ENCODE peak calls at places on chromosomes 2 and 18, in four cellular contexts. E is PC-3, A is testis, G is right atrium auricular region. U is an unnamed sample.
A peak's percentile ranks its signal among the peaks of the same experiment; 100 is the strongest.

GRCh38 chr18:63366270-63366990 is 576 bp downstream of the KDSR start:
- DNase-seq in E (peak; percentile 83), A (peak; percentile 37), G (peak; percentile 70), U (peak; percentile 74)

GRCh38 chr2:35871672-35872071 is 483.9 kb upstream of the CRIM1 start:
- DNase-seq in E (peak; percentile 61), A (no peak), G (no peak), U (no peak)

GRCh38 chr2:30225131-30225762 is 6.1 kb upstream of the LBH start:
- DNase-seq in A (peak; percentile 58), E (no peak), G (no peak), U (no peak)

GRCh38 chr18:36392163-36392887 is 94.8 kb downstream of the FHOD3 start:
- DNase-seq in G (no peak), A (no peak), E (no peak), U (no peak)

GRCh38 chr2:3287896-3288295 is 89.7 kb downstream of the EIPR1 start:
- DNase-seq in G (no peak), A (no peak), E (no peak), U (no peak)

GRCh38 chr2:191321861-191322662 is 76.9 kb downstream of the MYO1B start:
- DNase-seq in E (peak; percentile 13), A (no peak), G (no peak), U (no peak)

GRCh38 chr2:40384714-40385113 is 67.2 kb downstream of the SLC8A1 start:
- DNase-seq in E (peak; percentile 76), A (no peak), G (no peak), U (no peak)

GRCh38 chr2:78707776-78708386 is 317.6 kb upstream of the REG3G start:
- DNase-seq in G (no peak), A (no peak), E (no peak), U (no peak)

GRCh38 chr2:26469092-26469710 is 8.7 kb downstream of the OTOF start:
- DNase-seq in G (no peak), A (peak; percentile 88), E (peak; percentile 91), U (no peak)

GRCh38 chr2:117801826-117802225 is 12.7 kb upstream of the DDX18 start:
- DNase-seq in A (no peak), E (peak; percentile 32), G (no peak), U (no peak)

GRCh38 chr2:240974771-240975572 is 23.4 kb upstream of the SNED1 start:
- DNase-seq in A (no peak), E (no peak), G (no peak), U (no peak)

GRCh38 chr2:229342376-229342775 is 71.3 kb upstream of the PID1 start:
- DNase-seq in E (peak; percentile 65), G (no peak), A (peak; percentile 64), U (peak; percentile 79)

GRCh38 chr18:12324991-12325725 is 17.1 kb downstream of the TUBB6 start:
- DNase-seq in A (peak; percentile 14), G (peak; percentile 48), E (no peak), U (peak; percentile 73)

GRCh38 chr2:170815311-170815710 is 1.4 kb upstream of the GAD1 start:
- DNase-seq in A (no peak), E (no peak), G (no peak), U (no peak)

GRCh38 chr2:170817247-170817998 is 736 bp downstream of the GAD1 start:
- DNase-seq in E (peak; percentile 34), A (peak; percentile 46), G (no peak), U (no peak)

GRCh38 chr2:170815746-170816498 is 765 bp upstream of the GAD1 start:
- DNase-seq in E (peak; percentile 82), A (peak; percentile 81), G (no peak), U (no peak)

GRCh38 chr2:170817999-170818293 is 1.3 kb downstream of the GAD1 start:
- DNase-seq in E (no peak), A (peak; percentile 42), G (no peak), U (no peak)

DNA sequence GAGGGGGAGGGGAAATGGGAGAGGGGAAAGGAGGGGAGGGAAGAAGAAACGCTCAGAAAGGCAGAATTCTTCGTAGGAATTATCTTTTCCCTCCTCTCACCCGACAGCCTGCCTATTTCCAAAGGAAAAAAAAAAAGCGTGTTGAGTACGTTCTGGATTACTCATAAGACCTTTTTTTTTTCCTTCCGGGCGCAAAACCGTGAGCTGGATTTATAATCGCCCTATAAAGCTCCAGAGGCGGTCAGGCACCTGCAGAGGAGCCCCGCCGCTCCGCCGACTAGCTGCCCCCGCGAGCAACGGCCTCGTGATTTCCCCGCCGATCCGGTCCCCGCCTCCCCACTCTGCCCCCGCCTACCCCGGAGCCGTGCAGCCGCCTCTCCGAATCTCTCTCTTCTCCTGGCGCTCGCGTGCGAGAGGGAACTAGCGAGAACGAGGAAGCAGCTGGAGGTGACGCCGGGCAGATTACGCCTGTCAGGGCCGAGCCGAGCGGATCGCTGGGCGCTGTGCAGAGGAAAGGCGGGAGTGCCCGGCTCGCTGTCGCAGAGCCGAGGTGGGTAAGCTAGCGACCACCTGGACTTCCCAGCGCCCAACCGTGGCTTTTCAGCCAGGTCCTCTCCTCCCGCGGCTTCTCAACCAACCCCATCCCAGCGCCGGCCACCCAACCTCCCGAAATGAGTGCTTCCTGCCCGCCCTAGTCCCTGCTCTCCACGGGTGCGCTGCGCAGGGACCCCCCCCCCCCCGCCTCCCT is at the start of gene GAD1:
- DNase-seq in G (no peak), E (peak; percentile 79), A (peak; percentile 87), U (peak; percentile 89)
- H3K4me1 ChIP-seq in G (peaks cover 70% of the 10 kb centered on the region), E (peaks cover 13% of the 10 kb centered on the region), A (peaks cover 48% of the 10 kb centered on the region), U (no peaks in the 10 kb centered on the region)

GRCh38 chr2:119155633-119156032 is 2.9 kb downstream of the C1QL2 start:
- DNase-seq in A (no peak), G (no peak), E (no peak), U (no peak)

GRCh38 chr2:119156105-119156890 is 2.3 kb downstream of the C1QL2 start:
- DNase-seq in G (no peak), A (no peak), E (no peak), U (no peak)

GRCh38 chr2:119158563-119159347 is at the start of gene C1QL2:
- DNase-seq in E (no peak), G (no peak), A (peak; percentile 63), U (no peak)

GRCh38 chr2:119156891-119157773 is 1.4 kb downstream of the C1QL2 start:
- DNase-seq in G (no peak), E (no peak), A (no peak), U (no peak)

GRCh38 chr2:119157850-119158511 is 570 bp downstream of the C1QL2 start:
- DNase-seq in G (no peak), A (no peak), E (no peak), U (no peak)
- H3K27me3 ChIP-seq in G (peaks cover 6% of the 10 kb centered on the region), A (no peaks in the 10 kb centered on the region), E (peaks cover 48% of the 10 kb centered on the region), U (no peaks in the 10 kb centered on the region)

GRCh38 chr2:16620590-16620989 is 45.0 kb downstream of the CYRIA start:
- DNase-seq in E (peak; percentile 8), G (no peak), A (no peak), U (no peak)

GRCh38 chr2:16619576-16620245 is 45.9 kb downstream of the CYRIA start:
- DNase-seq in G (no peak), A (no peak), E (no peak), U (no peak)

GRCh38 chr2:16623046-16623445 is 42.6 kb downstream of the CYRIA start:
- DNase-seq in A (no peak), E (peak; percentile 31), G (no peak), U (no peak)

GRCh38 chr2:16622399-16622968 is 43.1 kb downstream of the CYRIA start:
- DNase-seq in E (no peak), A (no peak), G (no peak), U (no peak)

DNA sequence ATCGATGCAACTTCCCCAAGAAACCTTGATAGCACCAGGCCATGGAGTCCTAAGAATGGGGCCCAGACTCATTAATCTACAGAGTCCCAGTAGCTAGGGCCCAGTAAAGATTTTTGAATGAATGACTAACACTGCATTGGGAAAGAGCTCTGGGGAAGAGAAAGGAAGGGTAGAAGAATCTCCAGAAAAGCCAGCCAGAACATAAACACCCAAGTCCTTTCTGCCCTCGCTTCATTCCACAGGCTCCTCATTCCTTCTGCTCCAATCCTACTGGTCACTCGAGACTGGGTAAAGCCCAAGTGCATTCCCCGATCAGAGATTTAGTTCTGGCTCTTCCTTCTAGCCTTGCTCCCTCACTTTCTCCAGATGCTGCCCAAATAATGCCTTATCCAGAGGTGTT is 44.3 kb downstream of the CYRIA start:
- DNase-seq in E (no peak), A (no peak), G (no peak), U (no peak)
- H3K4me1 ChIP-seq in E (no peaks in the 10 kb centered on the region), A (peaks cover 10% of the 10 kb centered on the region), G (peaks cover 33% of the 10 kb centered on the region), U (no peaks in the 10 kb centered on the region)

DNA sequence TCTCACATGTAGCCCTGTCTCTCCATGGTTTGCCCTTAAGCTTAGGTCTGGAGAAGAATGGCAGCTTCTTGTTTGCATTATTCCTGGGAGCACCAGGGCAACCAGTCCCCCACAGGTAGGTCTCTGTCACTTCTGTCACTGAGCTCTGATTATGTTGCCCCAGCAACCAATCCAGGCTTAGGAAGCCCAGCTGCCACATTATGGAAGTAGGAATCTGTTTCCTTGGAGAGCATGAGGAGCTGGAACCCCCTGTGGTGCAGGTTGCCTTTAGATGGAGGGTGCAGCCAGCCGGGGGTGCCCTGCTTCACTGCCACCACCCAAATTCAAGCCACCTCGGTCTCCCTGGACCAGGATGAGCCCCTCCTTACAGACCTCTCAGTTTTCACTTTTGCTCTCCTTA is 4.8 kb downstream of the RESP18 start:
- DNase-seq in A (no peak), E (no peak), G (no peak), U (no peak)
- H3K27me3 ChIP-seq in A (no peaks in the 10 kb centered on the region), E (peaks cover 29% of the 10 kb centered on the region), G (peaks cover 7% of the 10 kb centered on the region), U (no peaks in the 10 kb centered on the region)

GRCh38 chr2:113899166-113899565 is 9.3 kb downstream of the ACTR3 start:
- DNase-seq in G (no peak), A (no peak), E (no peak), U (no peak)
- H3K4me1 ChIP-seq in G (peaks cover 66% of the 10 kb centered on the region), A (peaks cover 25% of the 10 kb centered on the region), E (peaks cover 31% of the 10 kb centered on the region), U (no peaks in the 10 kb centered on the region)

GRCh38 chr2:96928277-96928781 is 58.1 kb downstream of the FAM178B start:
- DNase-seq in G (no peak), E (no peak), A (peak; percentile 32), U (no peak)
- H3K27me3 ChIP-seq in G (no peaks in the 10 kb centered on the region), E (no peaks in the 10 kb centered on the region), A (no peaks in the 10 kb centered on the region), U (no peaks in the 10 kb centered on the region)